ENCODE peak calls at places on chromosomes 4 and X, in ten cellular contexts. I is H1, J is GM12878, Q is upper lobe of left lung, B is HepG2, P is sigmoid colon, K is HCT116, E is transverse colon, C is spleen, U is endothelial cell of umbilical vein. F is an unnamed sample.

GRCh38 chrX:109831326-109831985 is 98.4 kb upstream of the ACSL4 start:
- DNase-seq in I (no peak), J (no peak), Q (no peak), B (no peak), P (no peak), K (no peak), E (no peak), C (no peak), U (no peak), F (no peak)

GRCh38 chrX:95884196-95884595 is 800.4 kb upstream of the DIAPH2 start:
- DNase-seq in I (no peak), J (no peak), Q (no peak), B (no peak), P (no peak), K (no peak), E (no peak), C (no peak), U (peak; percentile 49), F (no peak)

GRCh38 chr4:81599646-81600231 is 128.0 kb upstream of the RASGEF1B start:
- DNase-seq in I (no peak), J (no peak), Q (no peak), B (no peak), P (no peak), K (no peak), E (no peak), C (no peak), U (no peak), F (no peak)

GRCh38 chr4:17966312-17966711 is 55.2 kb downstream of the LCORL start:
- DNase-seq in I (no peak), J (no peak), Q (no peak), B (no peak), P (no peak), K (no peak), E (no peak), C (no peak), U (no peak), F (no peak)

GRCh38 chr4:94582517-94582916 is 130.8 kb downstream of the PDLIM5 start:
- DNase-seq in I (no peak), J (no peak), Q (no peak), B (no peak), P (no peak), K (no peak), E (no peak), C (no peak), U (no peak), F (no peak)

GRCh38 chrX:151505796-151506195 is 57.7 kb upstream of the PASD1 start:
- DNase-seq in I (no peak), J (no peak), Q (no peak), B (peak; percentile 3), P (no peak), K (peak; percentile 8), E (no peak), C (no peak), U (peak; percentile 0), F (no peak)

GRCh38 chr4:125283702-125284279 is 31.0 kb upstream of the FAT4 start:
- DNase-seq in I (no peak), J (no peak), Q (no peak), B (peak; percentile 4), P (no peak), K (peak; percentile 18), E (no peak), C (no peak), U (peak; percentile 54), F (no peak)

GRCh38 chr4:83677656-83678055 is 141.7 kb downstream of the GPAT3 start:
- DNase-seq in I (no peak), J (no peak), Q (no peak), B (no peak), P (no peak), K (no peak), E (no peak), C (no peak), U (no peak), F (no peak)

GRCh38 chr4:99507762-99508161 is 3.1 kb upstream of the C4orf17 start:
- DNase-seq in I (no peak), J (no peak), Q (no peak), B (no peak), P (no peak), K (no peak), E (no peak), C (no peak), U (no peak), F (no peak)

GRCh38 chr4:61918507-61919462 is 718.7 kb downstream of the ADGRL3 start:
- DNase-seq in I (no peak), J (no peak), Q (no peak), B (no peak), P (no peak), K (no peak), E (no peak), C (no peak), U (no peak), F (no peak)

GRCh38 chr4:187027231-187027760 is 303.6 kb upstream of the FAT1 start:
- DNase-seq in I (no peak), J (no peak), Q (no peak), B (no peak), P (no peak), K (no peak), E (no peak), C (no peak), U (no peak), F (no peak)

GRCh38 chr4:55438314-55438713 is 42.6 kb downstream of the TMEM165 start:
- DNase-seq in I (no peak), J (no peak), Q (no peak), B (peak; percentile 75), P (no peak), K (no peak), E (no peak), C (no peak), U (no peak), F (no peak)

GRCh38 chrX:134186362-134187121 is 50.4 kb upstream of the CCDC160 start:
- DNase-seq in I (no peak), J (peak; percentile 21), Q (no peak), B (no peak), P (no peak), K (no peak), E (peak; percentile 20), C (no peak), U (no peak), F (no peak)

GRCh38 chr4:4930677-4931076 is 71.2 kb downstream of the MSX1 start:
- DNase-seq in I (no peak), J (no peak), Q (no peak), B (no peak), P (no peak), K (no peak), E (no peak), C (no peak), U (no peak), F (no peak)

GRCh38 chr4:7686166-7686870 is 251.6 kb upstream of the PSAPL1 start:
- DNase-seq in I (no peak), J (no peak), Q (no peak), B (no peak), P (no peak), K (no peak), E (no peak), C (no peak), U (no peak), F (no peak)

GRCh38 chr4:62953752-62954151 is 1455.5 kb downstream of the TECRL start:
- DNase-seq in I (no peak), J (no peak), Q (no peak), B (no peak), P (no peak), K (no peak), E (no peak), C (no peak), U (no peak), F (no peak)

GRCh38 chrX:7215842-7216241 is 67.9 kb upstream of the PUDP start:
- DNase-seq in I (no peak), J (no peak), Q (no peak), B (no peak), P (no peak), K (no peak), E (no peak), C (no peak), U (no peak), F (no peak)

GRCh38 chr4:80017125-80017854 is 55.7 kb downstream of the ANTXR2 start:
- DNase-seq in I (no peak), J (no peak), Q (no peak), B (no peak), P (no peak), K (no peak), E (no peak), C (no peak), U (peak; percentile 3), F (no peak)

GRCh38 chr4:16443504-16444088 is 217.3 kb upstream of the TAPT1 start:
- DNase-seq in I (no peak), J (no peak), Q (no peak), B (peak; percentile 30), P (no peak), K (peak; percentile 12), E (no peak), C (no peak), U (peak; percentile 47), F (no peak)
- TF ChIP-seq POLR2AphosphoS5 in I (no peak), J (no peak), Q (no peak), B (no peak), P (no peak), K (no peak), E (no peak), C (no peak), U (no peak), F (no peak)

GRCh38 chr4:120671538-120671937 is 251.0 kb downstream of the PRDM5 start:
- DNase-seq in I (no peak), J (no peak), Q (no peak), B (no peak), P (no peak), K (no peak), E (no peak), C (no peak), U (no peak), F (no peak)
- TF ChIP-seq POLR2A in I (no peak), J (no peak), Q (no peak), B (no peak), P (no peak), K (no peak), E (no peak), C (no peak), U (no peak), F (no peak)

DNA sequence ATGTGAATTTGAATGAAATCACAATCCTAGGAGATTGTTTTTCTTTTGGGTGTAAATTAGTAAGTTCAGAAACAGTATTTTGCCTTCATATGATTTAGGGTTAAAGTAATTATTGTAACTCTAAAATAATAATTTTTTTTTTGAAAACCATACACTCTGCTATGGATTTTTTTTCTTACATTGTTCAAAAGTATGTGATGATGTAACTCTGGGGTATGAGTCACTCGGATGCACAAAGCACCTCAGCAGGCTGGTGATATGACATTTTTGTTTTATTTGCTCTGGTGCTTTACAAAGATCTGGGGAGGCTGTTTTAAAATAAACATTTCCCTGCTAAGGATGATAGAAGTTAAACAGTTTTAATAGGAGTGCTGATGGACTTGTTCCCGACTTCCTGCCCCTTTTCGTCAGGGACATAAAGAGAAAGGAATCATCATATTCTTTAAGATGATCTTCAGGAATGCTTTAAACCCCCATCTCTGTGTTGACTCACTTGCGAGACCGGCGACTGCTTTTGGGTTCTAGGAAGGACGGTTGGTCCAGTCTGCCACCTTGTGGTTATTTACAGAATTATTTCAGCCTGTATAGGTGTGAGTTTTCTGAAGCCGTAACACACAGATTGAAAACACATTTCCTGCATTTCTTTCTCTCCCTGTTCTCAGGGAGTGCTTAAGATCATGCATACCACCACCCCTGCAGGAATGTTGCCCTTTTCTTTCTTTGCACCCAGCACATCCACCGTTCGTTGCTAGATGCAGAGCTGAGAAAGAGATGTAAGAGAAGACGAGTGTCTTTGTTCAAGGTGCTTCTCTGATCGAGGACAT is 72.5 kb downstream of the RAPGEF2 start:
- DNase-seq in I (peak; percentile 69), J (peak; percentile 73), Q (peak; percentile 72), B (peak; percentile 77), P (peak; percentile 80), K (peak; percentile 80), E (peak; percentile 62), C (peak; percentile 74), U (peak; percentile 93), F (no peak)
- H3K4me3 ChIP-seq in I (no peak overlapping the region), J (peak overlapping the region; percentile 60), Q (no peak overlapping the region), B (no peak overlapping the region), P (peak overlapping the region; percentile 19), K (peak overlapping the region; percentile 17), E (no peak overlapping the region), C (no peak overlapping the region), U (no peak overlapping the region), F (no peak overlapping the region)

GRCh38 chr4:155590751-155591150 is 75.9 kb upstream of the GUCY1A1 start:
- DNase-seq in I (no peak), J (no peak), Q (no peak), B (no peak), P (peak; percentile 86), K (no peak), E (no peak), C (no peak), U (no peak), F (no peak)
- TF ChIP-seq POLR2AphosphoS5 in I (no peak), J (no peak), Q (no peak), B (no peak), P (no peak), K (no peak), E (no peak), C (no peak), U (no peak), F (no peak)